ENCODE peak calls at places on chromosomes 11 and 22, in nine cellular contexts. T is stomach, S is body of pancreas, W is K562, N is spleen, Y is adrenal gland, I is esophagus squamous epithelium, A is IMR-90, Z is testis. L is an unnamed sample.

GRCh38 chr11:102138677-102139076 is 28.4 kb downstream of the YAP1 start:
- DNase-seq in T (no peak), S (no peak), W (no peak), N (no peak), Y (no peak), I (no peak), A (peak), Z (no peak), L (no peak)

GRCh38 chr11:106208795-106209194 is 131.3 kb downstream of the AASDHPPT start:
- DNase-seq in T (peak), S (peak), W (no peak), N (no peak), Y (no peak), I (no peak), A (no peak), Z (no peak), L (no peak)

GRCh38 chr11:59710136-59710847 is 3.4 kb downstream of the OR10V1 start:
- DNase-seq in T (no peak), S (no peak), W (no peak), N (no peak), Y (no peak), I (no peak), A (peak), Z (no peak), L (no peak)

GRCh38 chr11:111634981-111635705 is 32.9 kb downstream of the SIK2 start:
- DNase-seq in T (no peak), S (no peak), W (peak), N (no peak), Y (no peak), I (no peak), A (peak), Z (no peak), L (no peak)

GRCh38 chr11:120400564-120401364 is 64.6 kb downstream of the ARHGEF12 start:
- DNase-seq in T (no peak), S (no peak), W (no peak), N (no peak), Y (peak), I (no peak), A (peak), Z (no peak), L (no peak)

GRCh38 chr11:132579686-132580085 is 952.6 kb downstream of the OPCML start:
- DNase-seq in T (no peak), S (no peak), W (no peak), N (no peak), Y (no peak), I (no peak), A (no peak), Z (no peak), L (no peak)

GRCh38 chr11:28384418-28384817 is 276.2 kb downstream of the METTL15 start:
- DNase-seq in T (no peak), S (no peak), W (no peak), N (no peak), Y (no peak), I (no peak), A (peak), Z (no peak), L (no peak)

GRCh38 chr22:38844661-38845367 is 986 bp upstream of the NPTXR start:
- DNase-seq in T (no peak), S (no peak), W (no peak), N (no peak), Y (no peak), I (no peak), A (no peak), Z (no peak), L (no peak)

GRCh38 chr11:61413496-61413895 is 16.3 kb downstream of the CPSF7 start:
- DNase-seq in T (no peak), S (no peak), W (no peak), N (no peak), Y (no peak), I (no peak), A (peak), Z (no peak), L (no peak)

GRCh38 chr11:7165911-7166310 is 77.1 kb downstream of the RBMXL2 start:
- DNase-seq in T (no peak), S (no peak), W (no peak), N (no peak), Y (no peak), I (no peak), A (no peak), Z (peak), L (no peak)

GRCh38 chr22:36352775-36353507 is 34.8 kb downstream of the MYH9 start:
- DNase-seq in T (peak), S (peak), W (no peak), N (no peak), Y (peak), I (no peak), A (peak), Z (peak), L (no peak)

GRCh38 chr11:17845431-17845881 is 110.9 kb downstream of the KCNC1 start:
- DNase-seq in T (no peak), S (no peak), W (no peak), N (no peak), Y (no peak), I (no peak), A (peak), Z (no peak), L (no peak)

GRCh38 chr11:47187723-47188122 is 1.5 kb upstream of the PACSIN3 start:
- DNase-seq in T (no peak), S (no peak), W (no peak), N (no peak), Y (no peak), I (no peak), A (no peak), Z (no peak), L (no peak)

GRCh38 chr11:47186937-47187681 is 875 bp upstream of the PACSIN3 start:
- DNase-seq in T (peak), S (peak), W (peak), N (no peak), Y (peak), I (no peak), A (peak), Z (peak), L (peak)

GRCh38 chr11:47185305-47186075 is 744 bp downstream of the PACSIN3 start:
- DNase-seq in T (peak), S (peak), W (no peak), N (no peak), Y (peak), I (no peak), A (peak), Z (no peak), L (no peak)

GRCh38 chr11:47184711-47185304 is 1.4 kb downstream of the PACSIN3 start:
- DNase-seq in T (peak), S (peak), W (no peak), N (no peak), Y (no peak), I (no peak), A (no peak), Z (no peak), L (no peak)

GRCh38 chr11:47186076-47186936 is at the start of gene PACSIN3:
- DNase-seq in T (peak), S (peak), W (peak), N (peak), Y (no peak), I (no peak), A (peak), Z (no peak), L (peak)
- TF ChIP-seq POLR2A in T (no peak), S (peak), W (no peak), N (no peak), Y (peak), I (no peak), A (no peak), Z (no peak), L (no peak)

GRCh38 chr11:1812274-1812673 is 22.5 kb upstream of the SYT8 start:
- DNase-seq in T (no peak), S (no peak), W (no peak), N (no peak), Y (no peak), I (no peak), A (no peak), Z (no peak), L (no peak)

GRCh38 chr11:1805525-1805924 is 29.3 kb upstream of the SYT8 start:
- DNase-seq in T (no peak), S (no peak), W (no peak), N (no peak), Y (peak), I (no peak), A (no peak), Z (peak), L (no peak)

GRCh38 chr11:1803246-1803645 is 31.5 kb upstream of the SYT8 start:
- DNase-seq in T (no peak), S (no peak), W (no peak), N (no peak), Y (no peak), I (no peak), A (no peak), Z (no peak), L (no peak)

GRCh38 chr11:1810761-1811160 is 24.0 kb upstream of the SYT8 start:
- DNase-seq in T (no peak), S (no peak), W (no peak), N (no peak), Y (no peak), I (no peak), A (no peak), Z (no peak), L (peak)

DNA sequence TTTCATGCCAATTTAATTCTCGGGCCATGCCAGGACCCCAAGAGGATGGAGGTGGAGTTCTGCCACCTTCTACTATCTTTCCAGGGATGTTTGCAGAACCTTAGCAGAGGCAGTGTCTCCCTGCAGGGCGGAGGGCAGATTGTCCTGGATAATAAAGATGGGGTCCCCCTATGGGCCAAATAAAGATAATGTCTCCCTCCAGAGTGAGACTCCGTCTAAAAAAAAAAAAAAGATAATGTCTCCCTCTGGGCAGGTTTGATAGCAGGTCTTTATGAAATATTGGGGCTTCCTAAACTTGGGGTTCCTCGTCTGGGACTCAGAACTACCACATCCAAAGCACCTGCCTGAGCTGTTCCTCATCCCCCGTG is 27.2 kb upstream of the SYT8 start:
- DNase-seq in T (no peak), S (no peak), W (peak), N (no peak), Y (no peak), I (no peak), A (no peak), Z (no peak), L (no peak)
- TF ChIP-seq CTCF in T (no peak), S (no peak), W (peak), N (peak), Y (no peak), I (no peak), A (no peak), Z (no peak), L (no peak)

GRCh38 chr11:15888596-15889345 is 467.6 kb downstream of the SOX6 start:
- DNase-seq in T (no peak), S (no peak), W (no peak), N (no peak), Y (no peak), I (no peak), A (peak), Z (no peak), L (no peak)
- H3K27ac ChIP-seq in T (no peak), S (no peak), W (no peak), N (no peak), Y (no peak), I (no peak), A (peak), Z (no peak), L (no peak)

GRCh38 chr22:32055069-32055468 is 12.0 kb downstream of the SLC5A1 start:
- DNase-seq in T (no peak), S (no peak), W (no peak), N (no peak), Y (no peak), I (no peak), A (no peak), Z (no peak), L (no peak)
- TF ChIP-seq POLR2A in T (no peak), S (no peak), W (no peak), N (no peak), Y (no peak), I (no peak), A (no peak), Z (no peak), L (no peak)

GRCh38 chr11:74094393-74094792 is 76.4 kb downstream of the C2CD3 start:
- DNase-seq in T (no peak), S (no peak), W (no peak), N (no peak), Y (no peak), I (no peak), A (no peak), Z (no peak), L (no peak)
- TF ChIP-seq CTCF in T (no peak), S (no peak), W (no peak), N (no peak), Y (no peak), I (no peak), A (no peak), Z (no peak), L (no peak)

DNA sequence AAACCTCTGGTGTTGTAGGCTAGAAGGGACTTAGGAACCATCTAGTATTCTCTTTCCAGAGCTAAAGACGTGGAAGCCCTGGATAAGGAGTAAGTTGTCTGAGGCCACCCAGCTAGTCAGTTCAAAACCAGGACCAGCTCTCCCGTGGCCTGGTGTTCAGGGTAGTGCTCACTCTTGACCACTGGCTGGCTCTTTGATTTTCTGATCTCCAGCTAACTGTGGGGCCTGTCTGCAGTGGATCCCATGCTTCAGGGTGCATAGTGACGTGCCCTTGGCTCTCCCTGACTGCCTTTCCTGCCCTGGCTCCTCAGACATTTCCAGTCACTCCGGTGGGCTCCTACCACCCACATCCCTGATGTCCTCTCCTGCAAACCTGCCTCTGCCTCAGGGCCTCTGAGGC is 1.3 kb downstream of the CLMP start:
- DNase-seq in T (no peak), S (no peak), W (no peak), N (no peak), Y (no peak), I (no peak), A (no peak), Z (no peak), L (no peak)
- H3K27ac ChIP-seq in T (peak), S (no peak), W (no peak), N (peak), Y (no peak), I (peak), A (peak), Z (no peak), L (peak)

GRCh38 chr22:35350539-35351503 is 30.1 kb upstream of the HMOX1 start:
- DNase-seq in T (peak), S (peak), W (peak), N (peak), Y (peak), I (peak), A (peak), Z (peak), L (peak)
- TF ChIP-seq POLR2A in T (no peak), S (no peak), W (no peak), N (no peak), Y (peak), I (no peak), A (peak), Z (no peak), L (peak)

DNA sequence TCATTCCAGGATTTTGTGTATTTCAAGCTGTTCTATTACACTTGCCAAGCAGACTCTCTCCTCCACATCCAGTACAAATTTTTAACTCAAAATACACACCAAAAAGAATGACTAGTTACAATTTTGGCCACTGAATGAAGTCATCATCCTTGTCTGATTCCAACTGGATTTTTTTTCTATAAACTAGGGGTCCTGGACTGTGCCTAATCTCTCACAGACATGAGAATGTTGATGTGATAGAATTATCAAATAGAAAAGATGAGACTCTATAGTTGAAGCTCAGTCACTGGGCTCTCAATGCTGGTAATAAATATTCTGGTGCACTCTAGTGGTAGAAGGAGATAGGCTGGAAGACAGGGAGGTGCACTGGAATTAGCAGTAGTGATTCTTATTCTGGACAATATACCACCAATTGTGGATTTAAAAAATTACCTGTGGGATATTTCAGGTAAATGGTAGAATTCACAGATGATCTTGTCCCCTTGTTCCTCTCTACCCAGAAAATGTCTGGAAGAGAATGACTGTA is 85.7 kb downstream of the FANCF start:
- DNase-seq in T (no peak), S (no peak), W (no peak), N (no peak), Y (no peak), I (no peak), A (peak), Z (no peak), L (no peak)
- TF ChIP-seq CTCF in T (no peak), S (peak), W (no peak), N (no peak), Y (no peak), I (no peak), A (peak), Z (no peak), L (no peak)